ENCODE peak calls at places on chromosomes 12 and 14, in seven cellular contexts. One of them, this sample, is unnamed.
A peak's percentile ranks its signal among the peaks of the same experiment; 100 is the strongest.

GRCh38 chr12:6868211-6869048 is 1.1 kb downstream of the TPI1 start:
- DNase-seq in SW480: no peak
- DNase-seq in nephron progenitor cell: no peak
- DNase-seq in fibroblast of the conjunctiva: no peak
- DNase-seq in NCI-H510A treated with DMSO at 0.1 percent for 48 hours: no peak
- DNase-seq in dorsolateral prefrontal cortex: no peak
- DNase-seq in H7: peak; percentile 69
- DNase-seq in this sample: no peak

GRCh38 chr12:26761775-26762174 is 71.2 kb downstream of the ITPR2 start:
- DNase-seq in dorsolateral prefrontal cortex: no peak
- DNase-seq in NCI-H510A treated with DMSO at 0.1 percent for 48 hours: no peak
- DNase-seq in SW480: no peak
- DNase-seq in fibroblast of the conjunctiva: no peak
- DNase-seq in H7: no peak
- DNase-seq in nephron progenitor cell: no peak
- DNase-seq in this sample: no peak

GRCh38 chr14:45976001-45976400 is 675.6 kb downstream of the RPL10L start:
- DNase-seq in H7: no peak
- DNase-seq in dorsolateral prefrontal cortex: no peak
- DNase-seq in NCI-H510A treated with DMSO at 0.1 percent for 48 hours: no peak
- DNase-seq in nephron progenitor cell: no peak
- DNase-seq in SW480: no peak
- DNase-seq in fibroblast of the conjunctiva: no peak
- DNase-seq in this sample: no peak

GRCh38 chr14:95121911-95122696 is 35.2 kb downstream of the DICER1 start:
- DNase-seq in dorsolateral prefrontal cortex: no peak
- DNase-seq in NCI-H510A treated with DMSO at 0.1 percent for 48 hours: no peak
- DNase-seq in fibroblast of the conjunctiva: no peak
- DNase-seq in H7: no peak
- DNase-seq in nephron progenitor cell: no peak
- DNase-seq in SW480: no peak
- DNase-seq in this sample: no peak

GRCh38 chr14:68792830-68793733 is at the start of gene ZFP36L1:
- DNase-seq in fibroblast of the conjunctiva: peak; percentile 97
- DNase-seq in H7: peak; percentile 95
- DNase-seq in dorsolateral prefrontal cortex: peak; percentile 77
- DNase-seq in NCI-H510A treated with DMSO at 0.1 percent for 48 hours: peak; percentile 49
- DNase-seq in nephron progenitor cell: peak; percentile 89
- DNase-seq in SW480: peak; percentile 99
- DNase-seq in this sample: peak; percentile 99

GRCh38 chr12:75364918-75365317 is 26.0 kb upstream of the GLIPR1L2 start:
- DNase-seq in NCI-H510A treated with DMSO at 0.1 percent for 48 hours: no peak
- DNase-seq in fibroblast of the conjunctiva: peak; percentile 65
- DNase-seq in dorsolateral prefrontal cortex: no peak
- DNase-seq in H7: no peak
- DNase-seq in nephron progenitor cell: no peak
- DNase-seq in SW480: no peak
- DNase-seq in this sample: peak; percentile 95

GRCh38 chr12:104669057-104669770 is 212.5 kb downstream of the CHST11 start:
- DNase-seq in SW480: no peak
- DNase-seq in NCI-H510A treated with DMSO at 0.1 percent for 48 hours: peak; percentile 75
- DNase-seq in fibroblast of the conjunctiva: no peak
- DNase-seq in dorsolateral prefrontal cortex: peak; percentile 89
- DNase-seq in H7: peak; percentile 52
- DNase-seq in nephron progenitor cell: peak; percentile 36
- DNase-seq in this sample: no peak

GRCh38 chr14:89243286-89243685 is 173.7 kb downstream of the FOXN3 start:
- DNase-seq in H7: no peak
- DNase-seq in NCI-H510A treated with DMSO at 0.1 percent for 48 hours: no peak
- DNase-seq in nephron progenitor cell: no peak
- DNase-seq in dorsolateral prefrontal cortex: no peak
- DNase-seq in SW480: no peak
- DNase-seq in fibroblast of the conjunctiva: no peak
- DNase-seq in this sample: no peak

GRCh38 chr12:53061404-53062010 is 11.6 kb downstream of the TNS2 start:
- DNase-seq in fibroblast of the conjunctiva: no peak
- DNase-seq in dorsolateral prefrontal cortex: no peak
- DNase-seq in NCI-H510A treated with DMSO at 0.1 percent for 48 hours: peak; percentile 91
- DNase-seq in SW480: peak; percentile 49
- DNase-seq in nephron progenitor cell: no peak
- DNase-seq in H7: peak; percentile 88
- DNase-seq in this sample: no peak

This sample was measured in AG10803.